ENCODE peak calls at places on chromosomes 16 and 17, in four cellular contexts. W, V, F and Y are unnamed samples.

GRCh38 chr16:82767198-82767597 is 140.4 kb downstream of the CDH13 start:
- DNase-seq in W (no peak), V (no peak), F (no peak), Y (no peak)

GRCh38 chr17:4706121-4706520 is 2.2 kb upstream of the PELP1 start:
- DNase-seq in W (no peak), V (no peak), F (no peak), Y (no peak)

GRCh38 chr16:73313950-73314349 is 266.0 kb upstream of the ZFHX3 start:
- DNase-seq in W (no peak), V (no peak), F (no peak), Y (no peak)

GRCh38 chr16:85753559-85753958 is 2.7 kb upstream of the C16orf74 start:
- DNase-seq in W (no peak), V (no peak), F (no peak), Y (no peak)

GRCh38 chr16:30472328-30472942 is at the start of gene ITGAL:
- DNase-seq in W (no peak), V (no peak), F (peak), Y (no peak)

GRCh38 chr16:24853169-24853824 is 7.5 kb downstream of the SLC5A11 start:
- DNase-seq in W (no peak), V (no peak), F (no peak), Y (no peak)

GRCh38 chr16:67186550-67186950 is 2.8 kb upstream of the MATCAP1 start:
- DNase-seq in W (no peak), V (no peak), F (no peak), Y (peak)

GRCh38 chr16:65658339-65659275 is 536.7 kb upstream of the CDH11 start:
- DNase-seq in W (no peak), V (no peak), F (no peak), Y (no peak)

GRCh38 chr17:70123193-70123592 is 46.1 kb upstream of the KCNJ2 start:
- DNase-seq in W (no peak), V (no peak), F (no peak), Y (no peak)

GRCh38 chr17:15321556-15322250 is 19.7 kb downstream of the TEKT3 start:
- DNase-seq in W (no peak), V (no peak), F (no peak), Y (no peak)

GRCh38 chr16:10971560-10971961 is 27.2 kb downstream of the CLEC16A start:
- DNase-seq in W (peak), V (peak), F (no peak), Y (peak)

GRCh38 chr16:85384831-85385462 is 228.2 kb upstream of the GSE1 start:
- DNase-seq in W (no peak), V (no peak), F (no peak), Y (peak)

GRCh38 chr17:2400474-2400866 is 390 bp downstream of the MNT start:
- DNase-seq in W (peak), V (peak), F (no peak), Y (peak)

GRCh38 chr17:50884354-50885311 is 18.5 kb upstream of the TOB1 start:
- DNase-seq in W (peak), V (peak), F (no peak), Y (no peak)

GRCh38 chr17:63961355-63962207 is 11.1 kb downstream of the SCN4A start:
- DNase-seq in W (peak), V (peak), F (no peak), Y (peak)

GRCh38 chr16:85433477-85433876 is 179.6 kb upstream of the GSE1 start:
- DNase-seq in W (no peak), V (no peak), F (no peak), Y (no peak)

GRCh38 chr16:85611455-85612190 is 1.5 kb upstream of the GSE1 start:
- DNase-seq in W (peak), V (peak), F (no peak), Y (peak)

GRCh38 chr17:27381007-27381501 is 75.2 kb upstream of the KSR1 start:
- DNase-seq in W (peak), V (peak), F (peak), Y (peak)

GRCh38 chr17:20125724-20126123 is 116.6 kb downstream of the SPECC1 start:
- DNase-seq in W (no peak), V (no peak), F (no peak), Y (no peak)

GRCh38 chr17:57984226-57984890 is 3.7 kb downstream of the VEZF1 start:
- DNase-seq in W (no peak), V (no peak), F (no peak), Y (no peak)

GRCh38 chr17:82884341-82884871 is 44.6 kb upstream of the ZNF750 start:
- DNase-seq in W (no peak), V (no peak), F (no peak), Y (no peak)

GRCh38 chr16:86566966-86567700 is 504 bp downstream of the FOXC2 start:
- DNase-seq in W (no peak), V (no peak), F (no peak), Y (peak)

GRCh38 chr17:83199500-83200201 is 120.2 kb downstream of the METRNL start:
- DNase-seq in W (no peak), V (no peak), F (no peak), Y (peak)

GRCh38 chr17:29591737-29592624 is 951 bp upstream of the ANKRD13B start:
- DNase-seq in W (peak), V (peak), F (no peak), Y (peak)

GRCh38 chr17:49914096-49914490 is 54.9 kb upstream of the DLX4 start:
- DNase-seq in W (no peak), V (no peak), F (no peak), Y (no peak)

GRCh38 chr17:2703606-2704005 is 8.0 kb downstream of the CLUH start:
- DNase-seq in W (no peak), V (no peak), F (no peak), Y (no peak)

GRCh38 chr17:73983623-73984410 is 219.7 kb upstream of the RPL38 start:
- DNase-seq in W (no peak), V (no peak), F (no peak), Y (no peak)

GRCh38 chr16:78102865-78103264 is 3.4 kb downstream of the WWOX start:
- DNase-seq in W (no peak), V (no peak), F (no peak), Y (no peak)

GRCh38 chr17:74288785-74289184 is 14.8 kb downstream of the DNAI2 start:
- DNase-seq in W (no peak), V (no peak), F (peak), Y (no peak)

GRCh38 chr17:60390881-60391418 is 983 bp downstream of the USP32 start:
- DNase-seq in W (no peak), V (peak), F (no peak), Y (no peak)

GRCh38 chr17:74744349-74744713 is 4.1 kb upstream of the NHERF1 start:
- DNase-seq in W (no peak), V (no peak), F (no peak), Y (no peak)

GRCh38 chr16:49462356-49462988 is 88.9 kb downstream of the C16orf78 start:
- DNase-seq in W (no peak), V (no peak), F (no peak), Y (no peak)

GRCh38 chr17:40329981-40330794 is 21.2 kb downstream of the RARA start:
- DNase-seq in W (no peak), V (no peak), F (no peak), Y (no peak)

GRCh38 chr16:79449067-79449466 is 151.5 kb downstream of the MAF start:
- DNase-seq in W (no peak), V (no peak), F (no peak), Y (no peak)
- TF ChIP-seq MAX in W (no peak), V (no peak), F (no peak), Y (no peak)

DNA sequence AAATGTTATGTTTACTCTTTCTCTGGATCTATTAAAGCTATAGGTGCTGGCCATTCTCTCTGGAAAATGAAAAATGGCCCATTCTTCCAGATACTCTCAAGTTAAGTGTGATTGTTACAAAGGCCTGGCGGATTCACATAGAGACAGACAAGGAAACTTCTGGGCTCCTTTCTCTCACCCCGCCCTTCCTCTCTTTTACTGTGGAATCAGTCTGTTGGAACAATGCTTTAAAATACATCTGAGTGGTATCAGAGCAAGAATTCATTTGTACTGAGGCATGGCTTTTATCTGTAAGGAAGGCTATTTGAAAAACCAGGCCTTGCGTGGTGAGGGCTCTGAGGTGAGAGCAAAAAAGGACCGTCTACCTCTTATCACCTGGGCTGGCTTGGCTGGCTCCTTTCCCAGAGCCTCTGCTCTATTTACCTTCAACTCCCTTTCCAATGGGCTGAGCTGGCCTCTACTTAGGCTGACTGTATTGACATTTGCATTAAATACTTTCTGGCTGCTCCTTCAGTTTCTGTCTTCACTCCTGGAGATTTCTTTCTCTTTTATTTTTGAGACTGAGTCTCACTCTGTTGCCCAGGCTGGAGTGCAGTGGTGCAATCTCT is 274.0 kb downstream of the PHKB start:
- DNase-seq in W (no peak), V (no peak), F (no peak), Y (no peak)
- TF ChIP-seq NR2C2 in W (no peak), V (no peak), F (no peak), Y (no peak)

DNA sequence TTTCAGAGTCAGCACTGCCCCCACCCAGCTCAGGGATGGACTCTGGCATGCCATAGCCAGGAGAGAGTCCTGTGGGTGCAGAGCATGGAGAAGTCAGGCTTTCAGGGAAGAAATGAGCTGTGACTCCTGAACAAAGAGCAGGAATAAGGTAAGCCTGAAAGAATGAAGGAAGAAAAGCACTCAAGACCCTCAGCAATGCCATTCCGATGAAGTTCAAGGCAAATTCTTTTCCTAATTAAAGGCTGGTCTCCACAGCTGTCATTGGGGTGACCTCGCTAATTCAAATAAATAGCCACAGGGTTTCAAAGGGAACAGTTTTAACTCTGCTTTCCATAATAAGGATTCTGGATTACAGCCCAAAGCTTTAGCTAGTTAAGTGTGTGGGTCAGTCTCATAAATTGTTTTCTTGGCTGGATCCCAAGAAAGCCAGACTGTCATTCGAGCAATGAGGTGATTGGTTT is 31.7 kb downstream of the TOM1L2 start:
- DNase-seq in W (no peak), V (no peak), F (no peak), Y (no peak)
- TF ChIP-seq MAX in W (no peak), V (no peak), F (no peak), Y (no peak)

GRCh38 chr17:78391843-78392242 is 13.4 kb downstream of the PGS1 start:
- DNase-seq in W (no peak), V (no peak), F (no peak), Y (no peak)
- TF ChIP-seq NR2C2 in W (no peak), V (no peak), F (no peak), Y (no peak)